ENCODE peak calls at places on chromosomes 16 and 17, in six cellular contexts. R is HepG2, F is GM12878, G is H1, L is K562, P is HCT116. Q is an unnamed sample. For H3K4me1, the result is how much of the 10 kb centered on the place peaks cover.

GRCh38 chr16:4077083-4077714 is 39.0 kb downstream of the ADCY9 start:
- DNase-seq in R (no peak), F (no peak), G (no peak), L (no peak), P (peak), Q (no peak)

GRCh38 chr16:55265926-55266325 is 58.1 kb upstream of the IRX6 start:
- DNase-seq in R (no peak), F (no peak), G (no peak), L (no peak), P (no peak), Q (no peak)

GRCh38 chr16:49995720-49996119 is 29.3 kb upstream of the CNEP1R1 start:
- DNase-seq in R (no peak), F (no peak), G (no peak), L (no peak), P (no peak), Q (no peak)

GRCh38 chr16:1123525-1124230 is 27.6 kb upstream of the C1QTNF8 start:
- DNase-seq in R (no peak), F (no peak), G (no peak), L (no peak), P (no peak), Q (no peak)

GRCh38 chr17:43226393-43226792 is 2.0 kb downstream of the CCDC200 start:
- DNase-seq in R (no peak), F (no peak), G (peak), L (no peak), P (no peak), Q (no peak)

GRCh38 chr17:35765086-35765710 is 4.5 kb downstream of the C17orf50 start:
- DNase-seq in R (no peak), F (no peak), G (no peak), L (no peak), P (no peak), Q (no peak)

GRCh38 chr16:824194-824593 is 23.7 kb upstream of the GNG13 start:
- DNase-seq in R (no peak), F (no peak), G (no peak), L (no peak), P (no peak), Q (no peak)

GRCh38 chr16:87671221-87671620 is 68.9 kb downstream of the JPH3 start:
- DNase-seq in R (no peak), F (no peak), G (no peak), L (no peak), P (peak), Q (no peak)

GRCh38 chr17:8137645-8138342 is 13.9 kb upstream of the HES7 start:
- DNase-seq in R (no peak), F (no peak), G (no peak), L (no peak), P (no peak), Q (no peak)

GRCh38 chr16:72424776-72425175 is 252.8 kb upstream of the PMFBP1 start:
- DNase-seq in R (no peak), F (no peak), G (no peak), L (no peak), P (no peak), Q (no peak)

GRCh38 chr16:48158296-48158695 is 2.5 kb upstream of the ABCC12 start:
- DNase-seq in R (peak), F (peak), G (no peak), L (peak), P (peak), Q (no peak)

GRCh38 chr16:67470314-67470713 is 10.6 kb downstream of the ATP6V0D1 start:
- DNase-seq in R (no peak), F (no peak), G (no peak), L (no peak), P (no peak), Q (no peak)

GRCh38 chr17:3964203-3965122 is at the start of gene ATP2A3:
- DNase-seq in R (no peak), F (no peak), G (peak), L (peak), P (no peak), Q (no peak)

GRCh38 chr16:73060948-73061495 is 13.1 kb upstream of the ZFHX3 start:
- DNase-seq in R (no peak), F (no peak), G (no peak), L (no peak), P (no peak), Q (no peak)

GRCh38 chr16:88309174-88309904 is 73.4 kb upstream of the ZNF469 start:
- DNase-seq in R (no peak), F (no peak), G (no peak), L (no peak), P (no peak), Q (no peak)

GRCh38 chr16:11312718-11313492 is 31.8 kb upstream of the PRM1 start:
- DNase-seq in R (peak), F (no peak), G (no peak), L (peak), P (peak), Q (peak)

GRCh38 chr17:31571124-31571892 is 179.8 kb downstream of the RAB11FIP4 start:
- DNase-seq in R (no peak), F (no peak), G (no peak), L (no peak), P (no peak), Q (no peak)

GRCh38 chr17:68771867-68772515 is 170.8 kb upstream of the FAM20A start:
- DNase-seq in R (peak), F (no peak), G (no peak), L (peak), P (peak), Q (peak)

GRCh38 chr16:90032664-90033346 is 13.5 kb upstream of the DBNDD1 start:
- DNase-seq in R (no peak), F (no peak), G (no peak), L (no peak), P (no peak), Q (no peak)

GRCh38 chr17:81666092-81666341 is 388 bp downstream of the OXLD1 start:
- DNase-seq in R (peak), F (no peak), G (no peak), L (no peak), P (no peak), Q (no peak)

GRCh38 chr17:45451131-45451530 is 18.5 kb upstream of the ARHGAP27 start:
- DNase-seq in R (no peak), F (no peak), G (no peak), L (no peak), P (no peak), Q (no peak)

GRCh38 chr16:64397042-64397441 is 724.8 kb downstream of the CDH11 start:
- DNase-seq in R (no peak), F (no peak), G (no peak), L (no peak), P (no peak), Q (no peak)

GRCh38 chr17:30300803-30301202 is 9.1 kb upstream of the BLMH start:
- DNase-seq in R (no peak), F (no peak), G (no peak), L (no peak), P (no peak), Q (no peak)

GRCh38 chr16:77683845-77684526 is 38.3 kb upstream of the NUDT7 start:
- DNase-seq in R (no peak), F (no peak), G (no peak), L (no peak), P (no peak), Q (no peak)

GRCh38 chr17:17935321-17936271 is 36.6 kb downstream of the TOM1L2 start:
- DNase-seq in R (peak), F (no peak), G (no peak), L (no peak), P (no peak), Q (no peak)

GRCh38 chr17:70080541-70081347 is 5.7 kb downstream of the KCNJ16 start:
- DNase-seq in R (no peak), F (no peak), G (no peak), L (no peak), P (no peak), Q (no peak)

GRCh38 chr16:3861808-3862451 is 18.6 kb downstream of the CREBBP start:
- DNase-seq in R (no peak), F (no peak), G (no peak), L (peak), P (no peak), Q (no peak)

GRCh38 chr17:4679652-4680051 is 24.3 kb downstream of the PELP1 start:
- DNase-seq in R (no peak), F (no peak), G (no peak), L (no peak), P (peak), Q (peak)

GRCh38 chr17:17170346-17170976 is 35.7 kb downstream of the PLD6 start:
- DNase-seq in R (no peak), F (no peak), G (no peak), L (no peak), P (no peak), Q (no peak)

GRCh38 chr17:81199482-81199830 is 23.3 kb downstream of the CEP131 start:
- DNase-seq in R (no peak), F (no peak), G (no peak), L (no peak), P (no peak), Q (no peak)

DNA sequence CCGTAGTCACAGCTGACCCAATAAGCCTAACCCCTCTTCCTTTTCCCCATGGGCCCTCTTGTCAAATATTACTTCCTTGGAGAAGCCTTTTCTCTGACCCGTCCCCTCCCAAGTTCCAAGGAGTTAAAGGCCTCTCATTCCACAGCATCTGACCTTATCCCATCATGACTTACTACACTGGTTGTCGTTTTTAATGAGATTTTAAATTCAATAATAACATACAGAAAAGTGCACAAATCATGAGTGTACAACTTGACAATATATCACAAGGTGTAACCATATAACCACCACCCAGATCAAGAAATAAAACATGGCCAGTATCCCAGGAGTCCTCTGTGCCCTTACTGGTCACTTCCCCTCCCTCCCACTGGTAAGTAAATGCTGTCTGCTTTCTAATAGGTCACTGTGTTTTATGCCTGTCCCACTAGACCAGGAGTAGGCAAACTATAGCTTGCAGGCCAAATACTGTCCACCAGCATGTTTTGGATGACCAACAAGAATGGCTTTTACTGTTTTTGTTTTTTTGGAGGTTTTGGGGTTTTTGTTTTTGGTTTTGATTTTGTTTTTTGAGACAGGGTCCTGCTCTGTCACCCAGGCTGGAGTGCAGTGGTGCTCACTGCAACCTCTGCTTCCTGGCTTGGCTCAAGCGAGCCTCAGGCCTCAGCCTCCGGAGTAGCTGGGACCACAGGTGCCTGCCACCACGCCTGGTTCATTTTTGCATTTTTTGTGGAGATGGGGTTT is 1.2 kb upstream of the FDXR start:
- DNase-seq in R (peak), F (no peak), G (no peak), L (no peak), P (peak), Q (no peak)
- H3K4me1 ChIP-seq in R (half or more), F (under half), G (under half), L (half or more), P (half or more), Q (under half)

DNA sequence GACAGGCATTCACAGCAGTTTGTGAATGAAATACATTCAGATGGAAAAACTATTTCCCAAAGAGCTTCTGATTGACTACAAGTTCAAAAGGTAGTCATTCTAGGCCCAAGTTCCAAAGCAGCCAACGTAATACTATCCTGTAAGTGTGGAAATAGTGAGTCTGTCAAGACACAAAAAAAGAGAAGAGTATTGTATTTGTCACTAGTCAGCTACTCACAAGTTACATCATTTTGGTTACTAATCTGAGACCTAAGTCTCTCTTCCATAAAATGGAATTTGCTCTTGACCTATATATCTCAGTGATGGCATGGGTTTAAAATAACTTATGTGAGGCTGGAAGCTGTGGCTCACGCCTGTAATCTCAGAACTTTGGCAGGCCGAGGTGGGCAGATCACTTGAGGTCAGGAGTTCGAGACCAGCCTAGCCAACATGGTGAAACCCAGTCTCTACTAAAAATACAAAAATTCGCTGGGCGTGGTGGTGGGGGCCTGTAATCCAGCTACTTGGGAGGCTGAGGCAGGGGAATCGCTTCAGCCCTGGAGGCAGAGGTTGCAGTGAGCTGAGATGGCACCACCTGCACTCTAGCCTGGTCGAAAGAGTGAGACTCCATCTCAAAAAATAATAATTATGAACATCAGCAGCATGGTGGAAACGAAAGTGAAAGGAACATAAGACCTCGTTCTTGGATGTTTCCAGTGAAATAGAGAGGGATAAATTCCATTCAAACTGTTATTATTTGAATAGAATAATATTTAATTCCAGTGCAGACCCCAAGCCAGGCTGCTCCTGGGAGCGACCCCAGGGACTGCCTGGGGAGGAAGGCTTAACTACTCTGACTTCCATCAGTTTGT is 2.9 kb downstream of the CMC2 start:
- DNase-seq in R (no peak), F (no peak), G (no peak), L (no peak), P (no peak), Q (no peak)
- H3K9ac ChIP-seq in R (peak), F (peak), G (no peak), L (no peak), P (no peak), Q (no peak)

DNA sequence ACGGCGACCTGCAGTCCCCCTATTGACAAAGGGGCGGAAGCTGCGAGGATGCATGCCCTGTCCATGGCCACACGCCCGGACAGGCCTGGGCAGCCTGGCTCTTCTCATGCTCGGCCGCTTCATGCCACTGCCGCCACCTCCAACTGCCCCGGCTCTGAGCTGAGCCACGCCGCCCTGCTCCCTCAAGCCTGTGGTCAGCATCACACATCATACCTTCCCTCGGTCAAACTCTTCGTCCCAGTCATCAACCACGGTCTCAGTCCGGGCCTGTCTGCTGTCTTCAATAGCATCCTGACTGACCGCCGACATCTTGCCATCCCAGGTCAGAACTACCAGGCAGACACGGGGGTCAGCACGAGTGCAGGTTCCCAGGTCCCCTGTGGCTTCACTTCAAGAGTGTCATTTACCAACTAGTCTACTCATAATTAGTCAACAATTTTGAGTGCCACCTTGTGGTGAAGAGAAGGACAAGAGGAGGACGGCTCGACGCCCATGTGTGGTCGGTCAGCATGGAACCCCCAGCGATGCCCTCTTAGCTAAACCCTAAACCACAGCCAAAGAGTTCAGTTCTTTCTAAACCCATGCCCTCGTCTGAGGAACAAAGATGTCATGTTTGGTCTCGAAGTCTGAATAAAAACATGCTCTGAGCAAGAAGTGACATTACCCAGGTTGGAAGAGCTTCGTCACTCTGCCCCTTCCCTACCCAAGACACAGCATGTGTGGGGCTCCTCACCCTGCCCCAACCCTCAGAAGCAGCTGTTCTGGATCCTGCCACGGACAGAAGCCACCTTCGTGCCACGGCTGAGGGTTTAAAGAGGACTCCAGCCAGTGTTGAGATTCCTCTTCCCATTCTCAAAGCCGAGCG is 16.9 kb upstream of the CYTH1 start:
- DNase-seq in R (peak), F (no peak), G (no peak), L (no peak), P (no peak), Q (no peak)
- TF ChIP-seq ZNF274 in R (no peak), F (no peak), G (no peak), L (no peak), P (no peak), Q (no peak)

GRCh38 chr17:41648411-41649195 is 24.2 kb upstream of the KRT17 start:
- DNase-seq in R (peak), F (no peak), G (peak), L (peak), P (peak), Q (peak)
- H3K4me1 ChIP-seq in R (under half), F (under half), G (under half), L (under half), P (half or more), Q (under half)

GRCh38 chr17:75088465-75088895 is 726 bp downstream of the SLC16A5 start:
- DNase-seq in R (no peak), F (no peak), G (no peak), L (no peak), P (no peak), Q (no peak)

GRCh38 chr17:75088902-75089417 is 1.2 kb downstream of the SLC16A5 start:
- DNase-seq in R (peak), F (no peak), G (no peak), L (no peak), P (no peak), Q (no peak)

GRCh38 chr17:75087558-75088453 is at the start of gene SLC16A5:
- DNase-seq in R (peak), F (no peak), G (peak), L (peak), P (peak), Q (peak)

GRCh38 chr17:75086496-75087181 is 1.1 kb upstream of the SLC16A5 start:
- DNase-seq in R (peak), F (no peak), G (no peak), L (no peak), P (no peak), Q (no peak)

DNA sequence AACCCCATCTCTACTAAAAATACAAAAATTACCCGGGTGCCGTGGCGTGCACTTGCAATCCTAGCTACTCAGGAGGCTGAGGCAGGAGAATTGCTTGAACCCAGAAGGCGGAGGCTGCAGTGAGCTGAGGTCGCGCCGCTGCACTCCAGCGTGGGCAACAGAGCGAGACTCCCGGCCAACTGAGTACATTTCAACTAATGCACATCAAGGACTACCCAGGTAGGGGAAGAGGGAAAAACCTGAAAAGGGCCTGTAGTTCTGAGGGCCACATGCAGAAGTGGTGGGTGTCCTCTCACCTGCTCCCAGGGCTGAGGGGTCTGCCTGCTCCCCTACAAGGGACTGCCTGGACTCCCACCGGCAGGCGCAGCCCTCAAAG is 584 bp upstream of the SLC16A5 start:
- DNase-seq in R (no peak), F (no peak), G (no peak), L (no peak), P (no peak), Q (no peak)
- H3K9ac ChIP-seq in R (peak), F (peak), G (peak), L (peak), P (peak), Q (peak)